ENCODE peak calls at places on chromosomes 5 and 9, in four cellular contexts. J, L, W and K are unnamed samples.

GRCh38 chr5:82073179-82073578 is 101.4 kb downstream of the ATG10 start:
- DNase-seq in L (no peak), J (no peak), W (no peak), K (no peak)

GRCh38 chr9:82353631-82354030 is 365.1 kb downstream of the SPATA31D1 start:
- DNase-seq in W (no peak), L (no peak), J (no peak), K (no peak)

GRCh38 chr9:110048976-110049698 is 158.8 kb downstream of the C9orf152 start:
- DNase-seq in W (no peak), J (no peak), L (no peak), K (no peak)

GRCh38 chr5:10485142-10485795 is 43.6 kb downstream of the ROPN1L start:
- DNase-seq in L (no peak), J (peak), W (no peak), K (no peak)

GRCh38 chr9:91428431-91428830 is 4.8 kb upstream of the NFIL3 start:
- DNase-seq in J (no peak), W (no peak), L (no peak), K (no peak)

GRCh38 chr9:17229945-17230560 is 95.2 kb downstream of the CNTLN start:
- DNase-seq in W (peak), J (no peak), L (no peak), K (no peak)

GRCh38 chr9:121963542-121963995 is 129.5 kb downstream of the TTLL11 start:
- DNase-seq in J (no peak), L (no peak), W (no peak), K (no peak)

GRCh38 chr5:66989286-66989685 is 207.3 kb downstream of the CD180 start:
- DNase-seq in J (no peak), L (no peak), W (peak), K (no peak)

GRCh38 chr5:142360607-142361120 is 35.8 kb upstream of the SPRY4 start:
- DNase-seq in L (no peak), J (peak), W (peak), K (no peak)

GRCh38 chr5:67051164-67051563 is 145.4 kb downstream of the CD180 start:
- DNase-seq in J (no peak), L (no peak), W (no peak), K (no peak)

GRCh38 chr9:137194388-137194787 is 5.9 kb downstream of the SSNA1 start:
- DNase-seq in L (no peak), J (no peak), W (no peak), K (no peak)

GRCh38 chr9:96141666-96142065 is 160.3 kb downstream of the HSD17B3 start:
- DNase-seq in L (no peak), W (no peak), J (no peak), K (no peak)

GRCh38 chr5:124264499-124264898 is 481.9 kb downstream of the ZNF608 start:
- DNase-seq in L (no peak), J (no peak), W (no peak), K (no peak)

GRCh38 chr9:81600631-81601030 is 88.7 kb downstream of the TLE1 start:
- DNase-seq in L (no peak), W (no peak), J (no peak), K (no peak)

GRCh38 chr9:121717141-121717749 is 65.8 kb downstream of the DAB2IP start:
- DNase-seq in W (no peak), L (no peak), J (no peak), K (no peak)

GRCh38 chr9:89949116-89949515 is 344.3 kb downstream of the GADD45G start:
- DNase-seq in W (no peak), L (no peak), J (peak), K (no peak)

GRCh38 chr9:117678882-117679281 is 25.3 kb upstream of the TLR4 start:
- DNase-seq in L (no peak), W (no peak), J (no peak), K (no peak)

GRCh38 chr9:19313573-19313972 is 66.5 kb downstream of the RPS6 start:
- DNase-seq in W (no peak), L (no peak), J (no peak), K (no peak)

GRCh38 chr9:107750741-107751521 is 261.4 kb upstream of the KLF4 start:
- DNase-seq in L (no peak), J (no peak), W (peak), K (no peak)

GRCh38 chr9:107756091-107756490 is 266.5 kb upstream of the KLF4 start:
- DNase-seq in L (no peak), J (no peak), W (no peak), K (no peak)

GRCh38 chr9:107755267-107755666 is 265.7 kb upstream of the KLF4 start:
- DNase-seq in J (peak), L (no peak), W (no peak), K (no peak)

GRCh38 chr9:107749787-107750444 is 260.3 kb upstream of the KLF4 start:
- DNase-seq in J (peak), W (peak), L (no peak), K (no peak)

GRCh38 chr9:107751522-107752235 is 262.1 kb upstream of the KLF4 start:
- DNase-seq in J (peak), L (no peak), W (peak), K (peak)
- TF ChIP-seq POLR2AphosphoS5 in J (no peak), L (no peak), W (no peak), K (no peak)

GRCh38 chr5:157431544-157432200 is 28.3 kb upstream of the NIPAL4 start:
- DNase-seq in W (peak), J (peak), L (no peak), K (peak)
- TF ChIP-seq CBX5 in W (no peak), J (no peak), L (no peak), K (no peak)

GRCh38 chr9:35907732-35908483 is 1.4 kb upstream of the SPAAR start:
- DNase-seq in J (no peak), W (peak), L (peak), K (no peak)
- TF ChIP-seq POLR2AphosphoS5 in J (no peak), W (no peak), L (no peak), K (no peak)

GRCh38 chr5:58836351-58836750 is 253.5 kb downstream of the RAB3C start:
- DNase-seq in W (no peak), L (no peak), J (no peak), K (no peak)
- TF ChIP-seq CBX5 in W (no peak), L (no peak), J (no peak), K (no peak)

GRCh38 chr9:113452206-113452605 is 11.3 kb upstream of the RGS3 start:
- DNase-seq in J (no peak), W (no peak), L (no peak), K (no peak)

GRCh38 chr9:113456235-113456634 is 7.3 kb upstream of the RGS3 start:
- DNase-seq in L (no peak), W (peak), J (no peak), K (no peak)

DNA sequence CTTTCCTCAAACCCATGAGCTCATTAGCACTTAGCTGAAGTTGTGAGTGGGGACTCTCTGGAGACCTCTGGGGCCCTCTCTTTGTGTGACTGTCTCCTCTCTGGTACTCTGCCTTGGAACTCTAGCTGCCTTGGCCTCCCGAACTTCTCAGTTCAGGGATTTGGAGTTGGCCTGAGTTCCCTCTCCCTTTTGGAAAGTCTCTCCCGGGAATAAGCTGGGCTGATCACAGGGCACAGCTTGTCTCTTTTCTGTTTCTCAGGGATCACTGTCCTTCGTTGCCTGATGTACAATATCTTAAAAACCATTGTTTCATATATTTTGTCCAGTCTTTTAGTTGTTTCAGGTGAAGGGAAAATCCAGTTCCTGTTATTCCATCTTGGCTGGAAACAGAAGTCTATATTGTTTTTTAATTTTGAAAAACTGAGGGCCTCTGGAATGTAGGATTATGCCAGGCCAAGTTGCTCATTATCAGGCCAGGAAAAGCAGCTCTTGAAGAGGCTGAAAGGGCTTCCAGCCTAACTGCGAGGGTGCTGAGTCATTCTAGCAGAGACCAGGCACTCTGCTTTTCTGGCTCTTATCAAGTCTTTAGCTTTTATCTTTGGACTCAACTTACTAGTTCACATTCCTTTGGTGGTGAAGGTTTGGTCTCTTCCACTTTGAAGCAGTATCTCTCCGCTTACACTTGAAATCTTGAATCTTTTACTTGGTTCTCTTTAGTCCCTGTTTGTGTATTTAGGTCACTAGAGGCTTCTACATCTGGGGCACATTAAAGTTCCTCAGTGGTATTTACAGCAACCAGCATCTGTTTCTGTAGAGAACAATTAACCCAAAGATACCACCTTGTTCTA is 8.4 kb upstream of the RGS3 start:
- DNase-seq in W (peak), J (peak), L (no peak), K (no peak)
- TF ChIP-seq POLR2AphosphoS5 in W (no peak), J (peak), L (no peak), K (no peak)

DNA sequence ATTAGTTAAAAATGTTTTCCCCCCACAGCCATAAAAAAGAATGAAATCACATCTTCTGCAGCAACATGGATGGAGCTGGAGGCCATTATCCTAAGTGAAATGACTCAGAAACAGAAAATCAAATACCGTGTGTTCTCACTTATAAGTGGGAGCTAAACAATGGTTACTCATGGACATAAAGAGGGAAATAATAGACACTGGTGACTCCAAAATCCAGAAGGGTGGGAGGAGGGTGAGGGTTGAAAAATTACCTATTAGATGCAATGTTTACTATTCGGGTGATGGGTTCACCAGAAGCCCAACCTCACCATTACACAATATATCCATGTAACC is 40.3 kb upstream of the TEX48 start:
- DNase-seq in L (no peak), J (no peak), W (no peak), K (no peak)
- TF ChIP-seq CBX5 in L (no peak), J (no peak), W (no peak), K (no peak)

GRCh38 chr5:135139397-135140134 is 105.5 kb upstream of the PITX1 start:
- DNase-seq in L (no peak), J (peak), W (peak), K (no peak)

GRCh38 chr5:135140805-135141204 is 106.8 kb upstream of the PITX1 start:
- DNase-seq in L (no peak), W (no peak), J (no peak), K (no peak)

GRCh38 chr5:135138116-135138850 is 104.3 kb upstream of the PITX1 start:
- DNase-seq in J (no peak), L (no peak), W (no peak), K (no peak)

GRCh38 chr5:135137146-135137915 is 103.3 kb upstream of the PITX1 start:
- DNase-seq in J (no peak), W (no peak), L (no peak), K (no peak)

GRCh38 chr5:135141303-135142268 is 107.6 kb upstream of the PITX1 start:
- DNase-seq in L (no peak), J (peak), W (peak), K (no peak)
- TF ChIP-seq POLR2AphosphoS5 in L (no peak), J (no peak), W (no peak), K (no peak)

GRCh38 chr5:19885040-19885824 is 102.8 kb downstream of the CDH18 start:
- DNase-seq in W (no peak), L (no peak), J (no peak), K (no peak)

GRCh38 chr5:19880859-19881436 is 107.1 kb downstream of the CDH18 start:
- DNase-seq in W (peak), J (no peak), L (no peak), K (no peak)

GRCh38 chr5:19891658-19892057 is 96.3 kb downstream of the CDH18 start:
- DNase-seq in J (no peak), W (no peak), L (no peak), K (no peak)

GRCh38 chr5:19880430-19880829 is 107.6 kb downstream of the CDH18 start:
- DNase-seq in L (no peak), W (no peak), J (no peak), K (no peak)

GRCh38 chr5:19886123-19886921 is 101.7 kb downstream of the CDH18 start:
- DNase-seq in W (no peak), L (no peak), J (no peak), K (no peak)
- TF ChIP-seq CBX5 in W (no peak), L (no peak), J (no peak), K (no peak)

DNA sequence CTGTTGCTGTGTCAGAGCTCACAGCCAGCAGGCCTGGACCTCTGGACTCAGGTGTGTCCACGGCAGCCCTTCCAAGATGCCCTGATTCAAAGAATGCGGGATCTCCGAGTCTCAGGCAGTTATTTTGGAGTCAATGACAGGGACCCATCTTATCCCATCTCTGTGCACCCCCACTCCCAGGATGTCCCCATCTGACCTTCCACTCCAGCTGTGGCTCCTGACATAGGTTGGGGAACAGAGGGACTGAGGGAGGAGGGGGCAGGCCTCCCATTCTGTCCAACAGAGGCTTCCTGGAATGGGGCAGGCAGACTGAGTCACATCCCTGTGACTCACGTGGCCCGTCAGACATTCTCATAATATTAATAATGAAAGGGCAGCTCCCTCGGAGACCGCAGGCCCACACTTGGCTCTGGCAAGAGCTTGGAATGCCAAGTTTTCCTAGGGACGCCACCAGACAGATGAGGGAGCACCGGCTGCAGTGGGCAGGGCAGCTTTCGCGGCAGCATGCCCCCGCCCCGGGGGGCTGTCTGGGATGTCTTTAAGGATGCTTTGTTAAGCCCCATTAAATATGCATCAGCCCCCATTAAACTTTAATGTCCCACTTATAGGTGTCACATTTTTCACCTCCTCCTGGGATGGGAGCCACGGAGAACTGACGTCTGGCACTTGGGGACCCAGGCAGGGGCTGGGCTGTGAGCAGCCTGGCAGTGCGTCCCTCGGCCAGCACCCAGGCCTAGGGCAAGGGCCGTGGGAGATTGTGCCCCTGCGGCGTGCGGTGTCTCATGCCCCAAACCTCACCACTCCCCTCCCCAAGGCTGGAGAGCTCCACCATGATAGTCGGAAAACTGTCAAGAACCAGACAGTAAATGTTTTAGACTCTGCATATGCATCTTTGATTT is 23.6 kb upstream of the FIBCD1 start:
- DNase-seq in L (no peak), W (no peak), J (peak), K (no peak)
- TF ChIP-seq POLR2AphosphoS5 in L (no peak), W (no peak), J (no peak), K (no peak)

DNA sequence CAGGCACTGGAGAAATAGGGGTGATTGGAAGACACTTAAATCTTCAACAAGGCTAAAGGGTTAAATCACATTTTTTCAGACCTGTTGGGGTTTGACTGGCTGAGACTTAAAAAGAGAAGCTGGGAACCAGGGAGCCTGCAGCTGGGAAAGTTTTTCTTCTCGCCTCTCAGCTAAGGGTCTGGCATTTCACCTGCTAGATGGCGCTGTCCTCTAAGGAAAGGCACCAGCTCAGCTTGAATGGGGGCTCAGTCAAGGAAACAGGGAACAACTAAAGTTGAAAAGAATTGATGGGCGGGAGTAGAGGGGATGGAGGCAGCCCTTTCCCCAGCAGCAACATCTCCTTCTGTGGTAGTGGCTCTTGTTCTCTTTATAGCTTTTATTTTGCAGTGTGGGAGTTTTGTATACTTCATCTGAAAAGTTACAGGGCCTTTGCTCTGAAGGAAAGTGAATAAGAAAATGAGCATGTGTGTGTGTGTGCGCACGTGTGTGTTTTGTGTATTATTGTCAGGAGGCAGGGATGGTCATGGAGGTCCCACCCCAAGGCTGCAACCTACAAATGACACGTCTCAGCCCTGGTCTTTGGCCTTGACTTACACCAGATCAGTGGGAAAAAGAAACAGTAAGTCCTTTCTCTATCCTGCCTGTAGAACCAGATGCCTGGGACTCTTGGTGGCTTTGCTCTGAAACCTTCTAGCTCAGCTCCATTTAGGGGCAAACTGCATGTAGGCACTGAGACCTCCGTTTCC is 316.1 kb upstream of the CLINT1 start:
- DNase-seq in L (peak), J (peak), W (peak), K (peak)
- TF ChIP-seq CBX5 in L (no peak), J (no peak), W (no peak), K (no peak)